ENCODE peak calls at places on chromosome 14, in seven cellular contexts. T, F, Q, X, D, S and N are unnamed samples.

GRCh38 chr14:80624581-80624980 is 317.0 kb downstream of the CEP128 start:
- DNase-seq in T (no peak), F (no peak), Q (no peak), X (no peak), D (no peak), S (no peak), N (no peak)

GRCh38 chr14:61280526-61281185 is 482 bp downstream of the TMEM30B start:
- DNase-seq in T (peak; percentile 64), F (peak; percentile 61), Q (peak; percentile 80), X (peak; percentile 66), D (peak; percentile 85), S (peak; percentile 73), N (peak; percentile 77)

GRCh38 chr14:30445394-30445793 is 113.6 kb upstream of the G2E3 start:
- DNase-seq in T (no peak), F (peak; percentile 40), Q (no peak), X (no peak), D (no peak), S (no peak), N (no peak)

GRCh38 chr14:94773017-94773681 is 3.2 kb upstream of the GSC start:
- DNase-seq in T (no peak), F (peak; percentile 83), Q (no peak), X (no peak), D (no peak), S (no peak), N (no peak)

GRCh38 chr14:101000711-101001110 is 97.2 kb upstream of the RTL1 start:
- DNase-seq in T (no peak), F (no peak), Q (no peak), X (no peak), D (no peak), S (no peak), N (no peak)

GRCh38 chr14:33774866-33775519 is 175.9 kb downstream of the EGLN3 start:
- DNase-seq in T (peak; percentile 56), F (no peak), Q (no peak), X (no peak), D (no peak), S (no peak), N (no peak)

GRCh38 chr14:90434370-90435020 is 37.7 kb downstream of the CALM1 start:
- DNase-seq in T (no peak), F (no peak), Q (no peak), X (no peak), D (no peak), S (no peak), N (no peak)

GRCh38 chr14:85531594-85532391 is 1.8 kb downstream of the FLRT2 start:
- DNase-seq in T (peak; percentile 94), F (peak; percentile 67), Q (peak; percentile 66), X (peak; percentile 48), D (peak; percentile 49), S (no peak), N (no peak)

GRCh38 chr14:24390696-24391468 is 7.9 kb upstream of the NYNRIN start:
- DNase-seq in T (no peak), F (no peak), Q (no peak), X (no peak), D (no peak), S (no peak), N (no peak)

GRCh38 chr14:20418501-20418909 is 5.2 kb upstream of the TEP1 start:
- DNase-seq in T (no peak), F (no peak), Q (no peak), X (no peak), D (no peak), S (no peak), N (no peak)

GRCh38 chr14:102568115-102568614 is 24.3 kb upstream of the RCOR1 start:
- DNase-seq in T (no peak), F (no peak), Q (peak; percentile 39), X (no peak), D (no peak), S (no peak), N (no peak)

GRCh38 chr14:76908834-76909233 is 82.6 kb downstream of the LRRC74A start:
- DNase-seq in T (no peak), F (no peak), Q (no peak), X (no peak), D (no peak), S (peak; percentile 78), N (no peak)

GRCh38 chr14:43359317-43359716 is 1147.8 kb downstream of the FSCB start:
- DNase-seq in T (no peak), F (no peak), Q (no peak), X (no peak), D (no peak), S (no peak), N (no peak)

DNA sequence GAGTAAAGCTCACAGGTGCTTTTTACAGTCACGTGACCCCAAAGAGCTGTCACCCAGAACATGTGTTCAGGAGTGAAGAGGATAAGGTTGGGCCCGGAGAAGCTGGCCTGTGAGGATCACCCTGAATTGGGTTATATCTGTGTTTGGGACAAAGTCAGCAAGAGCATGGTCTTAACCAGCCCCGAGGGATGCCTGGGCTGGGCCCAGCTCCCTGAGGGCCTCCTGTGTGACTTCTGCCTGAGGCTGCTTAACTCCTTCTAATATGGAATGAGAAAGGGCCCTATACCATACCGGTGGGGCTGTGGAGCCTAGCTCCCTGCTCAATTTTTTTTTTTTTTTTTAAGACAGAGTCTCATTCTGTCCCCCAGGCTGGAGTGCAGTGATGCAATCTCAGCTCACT is 2.5 kb downstream of the CDCA4 start:
- DNase-seq in T (no peak), F (no peak), Q (no peak), X (no peak), D (no peak), S (no peak), N (no peak)
- H3K4me1 ChIP-seq in T (peaks cover 21% of the 10 kb centered on the region), F (peaks cover 42% of the 10 kb centered on the region), Q (peaks cover 32% of the 10 kb centered on the region), X (peaks cover 37% of the 10 kb centered on the region), D (no peaks in the 10 kb centered on the region), S (peaks cover 78% of the 10 kb centered on the region), N (peaks cover 61% of the 10 kb centered on the region)

GRCh38 chr14:91496790-91497189 is 13.3 kb downstream of the PPP4R3A start:
- DNase-seq in T (no peak), F (no peak), Q (no peak), X (no peak), D (no peak), S (no peak), N (no peak)
- H3K4me1 ChIP-seq in T (peaks cover 24% of the 10 kb centered on the region), F (no peaks in the 10 kb centered on the region), Q (peaks cover 83% of the 10 kb centered on the region), X (peaks cover 90% of the 10 kb centered on the region), D (no peaks in the 10 kb centered on the region), S (peaks cover 88% of the 10 kb centered on the region), N (peaks cover 60% of the 10 kb centered on the region)

GRCh38 chr14:73727181-73727580 is 13.0 kb upstream of the PNMA1 start:
- DNase-seq in T (no peak), F (no peak), Q (no peak), X (no peak), D (peak; percentile 28), S (no peak), N (no peak)
- H3K4me1 ChIP-seq in T (peaks cover 47% of the 10 kb centered on the region), F (peaks cover 10% of the 10 kb centered on the region), Q (peaks cover 18% of the 10 kb centered on the region), X (peaks cover 89% of the 10 kb centered on the region), D (peaks cover 2% of the 10 kb centered on the region), S (peaks cover 54% of the 10 kb centered on the region), N (peaks cover 12% of the 10 kb centered on the region)

DNA sequence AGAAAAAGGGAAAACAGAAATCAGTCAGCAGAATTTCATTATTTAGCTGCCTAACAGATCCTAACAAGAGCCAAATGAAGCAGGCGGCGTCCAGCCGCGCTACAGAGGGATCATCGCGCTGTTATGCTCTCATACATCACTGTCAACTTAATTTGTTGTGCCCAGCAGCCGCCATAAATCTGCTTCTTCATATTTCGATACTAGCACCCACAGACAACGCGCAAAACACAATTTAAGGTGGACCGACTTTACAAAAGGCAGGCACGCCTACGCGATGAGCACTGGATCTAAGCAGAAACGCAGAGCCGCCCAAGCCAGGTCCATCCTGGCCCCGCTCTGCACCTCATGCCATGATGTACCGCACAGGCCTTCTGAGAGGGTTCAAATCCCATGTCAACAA is 66.7 kb downstream of the SETD3 start:
- DNase-seq in T (no peak), F (no peak), Q (no peak), X (no peak), D (no peak), S (no peak), N (no peak)
- H3K4me1 ChIP-seq in T (peaks cover 16% of the 10 kb centered on the region), F (peaks cover 24% of the 10 kb centered on the region), Q (peaks cover 6% of the 10 kb centered on the region), X (peaks cover 5% of the 10 kb centered on the region), D (no peaks in the 10 kb centered on the region), S (no peaks in the 10 kb centered on the region), N (peaks cover 4% of the 10 kb centered on the region)

DNA sequence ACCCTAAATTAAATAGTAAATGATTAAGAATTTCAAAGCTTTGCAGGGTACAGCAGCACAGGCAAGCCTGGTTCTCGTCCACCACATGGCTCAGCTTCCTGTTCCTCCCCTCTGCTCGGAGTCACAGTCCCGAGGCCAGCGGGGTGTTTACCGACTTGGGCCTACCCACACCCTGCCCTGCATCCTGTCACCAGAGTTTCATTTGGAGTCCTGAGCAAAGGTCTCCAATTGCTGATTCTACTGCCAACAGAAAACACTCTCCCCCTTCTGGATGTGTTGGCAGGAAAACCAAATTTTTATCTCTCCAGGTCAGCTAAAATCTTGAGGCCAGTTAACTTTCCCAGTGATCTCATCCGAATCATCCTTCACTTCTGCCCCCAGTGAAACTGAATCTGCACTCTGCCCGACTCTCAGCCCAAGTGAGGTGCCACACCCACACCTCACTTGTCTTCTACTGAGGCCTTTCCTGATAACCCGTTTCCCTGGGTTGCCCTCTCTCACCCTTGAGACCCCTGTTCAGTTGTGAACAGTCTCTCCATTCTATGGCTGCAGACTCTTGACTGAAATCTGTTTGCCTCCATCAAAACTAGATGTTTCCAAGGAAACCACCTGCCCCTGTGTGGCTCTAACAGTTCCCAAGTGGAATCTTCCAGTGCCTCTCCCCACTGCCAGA is 71.2 kb downstream of the VCPKMT start:
- DNase-seq in T (peak; percentile 90), F (no peak), Q (peak; percentile 66), X (peak; percentile 71), D (peak; percentile 95), S (peak; percentile 79), N (peak; percentile 70)
- H3K4me1 ChIP-seq in T (peaks cover 31% of the 10 kb centered on the region), F (no peaks in the 10 kb centered on the region), Q (peaks cover 39% of the 10 kb centered on the region), X (peaks cover 58% of the 10 kb centered on the region), D (no peaks in the 10 kb centered on the region), S (peaks cover 75% of the 10 kb centered on the region), N (peaks cover 51% of the 10 kb centered on the region)

GRCh38 chr14:75501080-75501479 is 21.2 kb upstream of the BATF start:
- DNase-seq in T (no peak), F (no peak), Q (no peak), X (no peak), D (no peak), S (no peak), N (no peak)

GRCh38 chr14:75496755-75497154 is 25.5 kb upstream of the BATF start:
- DNase-seq in T (no peak), F (no peak), Q (no peak), X (no peak), D (no peak), S (no peak), N (no peak)

GRCh38 chr14:75497701-75498100 is 24.6 kb upstream of the BATF start:
- DNase-seq in T (no peak), F (no peak), Q (no peak), X (no peak), D (no peak), S (no peak), N (no peak)

GRCh38 chr14:75497191-75497590 is 25.1 kb upstream of the BATF start:
- DNase-seq in T (no peak), F (no peak), Q (no peak), X (no peak), D (no peak), S (no peak), N (peak; percentile 62)

GRCh38 chr14:75499084-75499875 is 23.0 kb upstream of the BATF start:
- DNase-seq in T (no peak), F (no peak), Q (no peak), X (no peak), D (no peak), S (no peak), N (no peak)
- H3K4me1 ChIP-seq in T (no peaks in the 10 kb centered on the region), F (no peaks in the 10 kb centered on the region), Q (no peaks in the 10 kb centered on the region), X (no peaks in the 10 kb centered on the region), D (no peaks in the 10 kb centered on the region), S (no peaks in the 10 kb centered on the region), N (no peaks in the 10 kb centered on the region)

GRCh38 chr14:69358233-69358963 is 39.7 kb downstream of the ERH start:
- DNase-seq in T (no peak), F (no peak), Q (no peak), X (no peak), D (no peak), S (no peak), N (no peak)
- H3K4me1 ChIP-seq in T (peaks cover 12% of the 10 kb centered on the region), F (no peaks in the 10 kb centered on the region), Q (no peaks in the 10 kb centered on the region), X (peaks cover 25% of the 10 kb centered on the region), D (no peaks in the 10 kb centered on the region), S (peaks cover 19% of the 10 kb centered on the region), N (peaks cover 9% of the 10 kb centered on the region)